ENCODE peak calls at places on chromosome 18, in seven cellular contexts. S is heart right ventricle; R is CD4-positive, alpha-beta T cell; F is endothelial cell; H is psoas muscle; G is progenitor cell of endocrine pancreas; O is mammary epithelial cell. E is an unnamed sample.
A peak's percentile ranks its signal among the peaks of the same experiment; 100 is the strongest.

GRCh38 chr18:62420513-62421209 is 95.6 kb downstream of the TNFRSF11A start:
- DNase-seq in S (no peak), R (peak; percentile 48), F (no peak), H (no peak), G (no peak), O (peak; percentile 78), E (no peak)

GRCh38 chr18:45526120-45526841 is 89.0 kb upstream of the SLC14A2 start:
- DNase-seq in S (no peak), R (no peak), F (no peak), H (no peak), G (no peak), O (peak; percentile 7), E (no peak)

GRCh38 chr18:57198025-57198424 is 51.1 kb downstream of the BOD1L2 start:
- DNase-seq in S (no peak), R (no peak), F (no peak), H (no peak), G (no peak), O (no peak), E (no peak)

GRCh38 chr18:37571266-37571665 is 5.7 kb upstream of the CELF4 start:
- DNase-seq in S (no peak), R (no peak), F (no peak), H (no peak), G (no peak), O (no peak), E (no peak)

GRCh38 chr18:407825-408224 is 92.7 kb downstream of the COLEC12 start:
- DNase-seq in S (no peak), R (no peak), F (no peak), H (no peak), G (no peak), O (no peak), E (no peak)

GRCh38 chr18:365651-366050 is 97.8 kb upstream of the THOC1 start:
- DNase-seq in S (no peak), R (no peak), F (no peak), H (no peak), G (no peak), O (no peak), E (no peak)

GRCh38 chr18:43705850-43706249 is 428.6 kb upstream of the SYT4 start:
- DNase-seq in S (no peak), R (no peak), F (no peak), H (no peak), G (no peak), O (no peak), E (no peak)

GRCh38 chr18:79871026-79871390 is 73.3 kb downstream of the KCNG2 start:
- DNase-seq in S (no peak), R (no peak), F (no peak), H (peak; percentile 38), G (no peak), O (no peak), E (no peak)

GRCh38 chr18:45312727-45313126 is 302.5 kb upstream of the SLC14A2 start:
- DNase-seq in S (no peak), R (no peak), F (no peak), H (no peak), G (no peak), O (no peak), E (no peak)

GRCh38 chr18:10524507-10525425 is 1.1 kb upstream of the NAPG start:
- DNase-seq in S (no peak), R (no peak), F (no peak), H (no peak), G (no peak), O (peak; percentile 34), E (no peak)

GRCh38 chr18:8998481-8999217 is 103.8 kb upstream of the NDUFV2 start:
- DNase-seq in S (no peak), R (no peak), F (no peak), H (no peak), G (no peak), O (no peak), E (no peak)

GRCh38 chr18:26119246-26119645 is 14.4 kb upstream of the PSMA8 start:
- DNase-seq in S (no peak), R (no peak), F (no peak), H (no peak), G (no peak), O (no peak), E (no peak)

GRCh38 chr18:77102246-77103040 is 30.1 kb downstream of the MBP start:
- DNase-seq in S (no peak), R (no peak), F (no peak), H (no peak), G (no peak), O (peak; percentile 67), E (peak; percentile 80)

GRCh38 chr18:702957-703659 is 9.3 kb downstream of the ENOSF1 start:
- DNase-seq in S (no peak), R (no peak), F (no peak), H (no peak), G (no peak), O (peak; percentile 95), E (peak; percentile 54)

GRCh38 chr18:26863122-26863879 is 2.2 kb downstream of the AQP4 start:
- DNase-seq in S (peak; percentile 61), R (no peak), F (peak; percentile 36), H (peak; percentile 95), G (peak; percentile 44), O (peak; percentile 34), E (no peak)

GRCh38 chr18:9712606-9713005 is 4.5 kb downstream of the RAB31 start:
- DNase-seq in S (no peak), R (no peak), F (no peak), H (no peak), G (no peak), O (no peak), E (no peak)

GRCh38 chr18:79897940-79898625 is 53.4 kb downstream of the SLC66A2 start:
- DNase-seq in S (no peak), R (no peak), F (no peak), H (no peak), G (no peak), O (no peak), E (no peak)

GRCh38 chr18:78913830-78914585 is 65.6 kb upstream of the SALL3 start:
- DNase-seq in S (no peak), R (no peak), F (no peak), H (no peak), G (no peak), O (no peak), E (no peak)

GRCh38 chr18:56953444-56953843 is 193.4 kb upstream of the BOD1L2 start:
- DNase-seq in S (no peak), R (no peak), F (no peak), H (no peak), G (no peak), O (no peak), E (no peak)

GRCh38 chr18:6732952-6733351 is 3.4 kb downstream of the ARHGAP28 start:
- DNase-seq in S (no peak), R (no peak), F (no peak), H (no peak), G (no peak), O (no peak), E (no peak)
- TF ChIP-seq CTCF in S (no peak), R (no peak), F (no peak), H (no peak), G (no peak), O (peak; percentile 19), E (no peak)

DNA sequence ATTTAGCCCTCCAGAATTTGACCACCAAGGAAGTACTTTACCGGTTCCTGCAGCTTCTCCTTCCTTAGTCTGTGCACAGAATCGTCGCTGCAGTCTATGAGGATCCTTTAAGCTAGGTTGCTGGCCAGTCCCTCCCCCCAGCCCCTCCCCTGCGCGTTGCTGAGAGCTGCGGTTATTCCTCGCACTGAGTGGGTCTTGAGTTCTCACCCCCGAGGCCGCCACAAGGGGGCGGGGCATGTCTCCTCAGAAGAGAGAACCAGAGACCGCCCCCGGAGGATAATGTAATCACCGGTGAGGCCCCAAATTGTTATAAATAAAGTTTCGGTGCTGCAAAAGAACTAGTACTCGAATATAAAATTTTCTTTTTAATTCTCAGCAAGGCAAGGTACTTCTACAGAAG is 1184.9 kb upstream of the CDH2 start:
- DNase-seq in S (no peak), R (no peak), F (no peak), H (no peak), G (no peak), O (no peak), E (no peak)
- TF ChIP-seq CTCF in S (no peak), R (no peak), F (no peak), H (no peak), G (no peak), O (no peak), E (no peak)

DNA sequence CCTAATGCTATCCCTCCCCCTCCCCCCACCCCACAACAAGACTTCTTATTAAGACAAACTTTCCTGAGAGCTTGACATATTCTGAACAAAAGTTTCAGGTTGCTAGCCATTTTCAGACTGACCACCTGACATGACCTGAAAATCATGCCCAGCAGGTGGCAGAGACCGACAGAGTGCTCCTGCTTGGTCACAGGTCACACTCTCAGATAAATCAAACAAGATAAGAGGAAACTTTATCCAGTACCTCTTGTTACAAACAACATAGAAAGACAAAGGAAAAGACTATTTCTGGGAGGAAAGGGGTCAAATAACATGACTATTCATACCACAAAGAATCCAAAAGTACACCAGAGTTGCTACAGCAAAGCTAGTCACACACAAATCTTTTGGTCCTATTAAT is 107.4 kb downstream of the TMEM200C start:
- DNase-seq in S (no peak), R (no peak), F (no peak), H (no peak), G (no peak), O (no peak), E (no peak)
- TF ChIP-seq CTCF in S (no peak), R (no peak), F (no peak), H (no peak), G (peak; percentile 28), O (no peak), E (no peak)

GRCh38 chr18:24010673-24011072 is 3.9 kb upstream of the TTC39C start:
- DNase-seq in S (no peak), R (no peak), F (no peak), H (no peak), G (no peak), O (no peak), E (no peak)

GRCh38 chr18:24009246-24009645 is 5.3 kb upstream of the TTC39C start:
- DNase-seq in S (no peak), R (no peak), F (no peak), H (no peak), G (no peak), O (no peak), E (no peak)

GRCh38 chr18:24011095-24011917 is 3.2 kb upstream of the TTC39C start:
- DNase-seq in S (no peak), R (no peak), F (no peak), H (no peak), G (no peak), O (no peak), E (no peak)

GRCh38 chr18:24006731-24007308 is 7.7 kb upstream of the TTC39C start:
- DNase-seq in S (no peak), R (no peak), F (no peak), H (no peak), G (no peak), O (peak; percentile 33), E (no peak)

DNA sequence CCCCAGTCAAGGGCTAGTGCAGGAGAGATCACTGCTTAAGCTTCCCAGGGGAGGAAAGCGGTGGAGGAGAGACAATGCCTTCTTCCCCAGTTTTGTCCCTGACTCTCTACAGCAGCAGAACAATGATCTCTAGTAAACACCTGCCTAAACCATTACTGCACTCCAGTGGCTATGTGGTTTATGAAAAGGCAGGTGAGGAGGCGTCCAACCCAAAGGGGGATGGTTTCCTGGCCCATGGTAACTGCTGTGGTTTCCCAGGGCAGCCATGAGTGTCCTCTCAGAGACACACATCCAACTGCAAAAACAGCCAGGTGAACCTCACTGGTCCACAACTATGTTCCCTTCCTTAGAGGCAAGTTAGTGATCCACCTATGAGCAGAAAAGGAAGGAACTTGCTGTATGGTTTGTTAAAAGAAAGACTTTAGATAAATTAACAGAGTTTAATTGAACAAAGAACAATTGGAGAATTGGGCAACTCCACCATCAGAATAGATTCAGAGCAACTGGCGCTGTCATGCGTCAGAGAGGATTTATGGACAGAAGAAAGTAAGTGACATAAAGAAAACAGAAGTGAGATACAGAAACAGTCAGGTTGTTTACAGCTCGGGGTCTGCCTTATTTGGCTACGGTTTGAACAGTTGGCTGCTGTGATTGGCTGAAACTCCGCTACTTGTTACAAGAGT is 4.8 kb upstream of the TTC39C start:
- DNase-seq in S (no peak), R (no peak), F (no peak), H (no peak), G (no peak), O (peak; percentile 57), E (no peak)
- TF ChIP-seq CTCF in S (no peak), R (peak; percentile 38), F (no peak), H (no peak), G (no peak), O (no peak), E (no peak)